ENCODE peak calls at places on chromosomes 3 and 15, in ten cellular contexts. H is AG09319; A is T-helper 9 cell; R is NCI-H524; L is stimulated activated CD4-positive, alpha-beta T cell treated with anti-CD3 and anti-CD28 coated beads, Interleukin-1b, Interleukin-23, amount 100 ng/mL, for 4 hours; O is CD4-positive, alpha-beta memory T cell; E is activated gamma-delta T cell; N is endothelial cell; P is Right ventricle myocardium superior; C is activated CD4-positive, alpha-beta memory T cell treated with anti-CD3 and anti-CD28 coated beads for 36 hours. X is an unnamed sample.

GRCh38 chr3:196177967-196178366 is 33.2 kb downstream of the ZDHHC19 start:
- DNase-seq in R (no peak), E (no peak), A (no peak), N (no peak), L (no peak), P (peak), C (no peak), H (no peak), O (no peak), X (no peak)

GRCh38 chr3:44048196-44048924 is 193.3 kb upstream of the TOPAZ1 start:
- DNase-seq in A (no peak), O (no peak), P (no peak), R (no peak), C (no peak), N (no peak), E (no peak), H (no peak), L (no peak), X (peak)

GRCh38 chr3:22377421-22377820 is 626.4 kb upstream of the ZNF385D start:
- DNase-seq in O (no peak), A (no peak), N (no peak), H (no peak), L (no peak), R (no peak), P (no peak), C (no peak), E (no peak), X (peak)

GRCh38 chr15:80059786-80060489 is 462 bp downstream of the ZFAND6 start:
- DNase-seq in A (peak), H (no peak), C (peak), L (peak), P (no peak), O (no peak), N (peak), R (peak), E (peak), X (peak)

GRCh38 chr3:30657914-30658313 is 51.5 kb downstream of the TGFBR2 start:
- DNase-seq in A (no peak), P (no peak), O (peak), C (peak), E (no peak), R (no peak), N (no peak), L (no peak), H (no peak), X (no peak)

GRCh38 chr3:156513619-156514018 is 41.3 kb downstream of the SSR3 start:
- DNase-seq in A (no peak), R (no peak), N (no peak), L (no peak), P (no peak), H (no peak), C (no peak), E (no peak), O (no peak), X (no peak)

GRCh38 chr15:80695911-80696651 is 971 bp downstream of the ABHD17C start:
- DNase-seq in H (no peak), E (peak), C (peak), L (no peak), R (peak), A (no peak), O (peak), N (no peak), P (peak), X (peak)

GRCh38 chr3:194782767-194783404 is 97.2 kb downstream of the FAM43A start:
- DNase-seq in E (no peak), R (no peak), L (no peak), C (no peak), O (no peak), A (no peak), N (no peak), H (no peak), P (no peak), X (no peak)

GRCh38 chr3:48369685-48370329 is 2.2 kb upstream of the FBXW12 start:
- DNase-seq in A (no peak), N (no peak), C (no peak), R (no peak), P (no peak), H (no peak), O (no peak), L (no peak), E (no peak), X (no peak)